ENCODE peak calls at places on chromosome 18, in four cellular contexts. Q, S, C and L are unnamed samples.
A peak's percentile ranks its signal among the peaks of the same experiment; 100 is the strongest.

GRCh38 chr18:48402953-48403352 is 6.2 kb downstream of the ZBTB7C start:
- DNase-seq in Q (no peak), S (no peak), C (no peak), L (no peak)

GRCh38 chr18:60838677-60839076 is 466.1 kb upstream of the MC4R start:
- DNase-seq in C (no peak), S (no peak), Q (no peak), L (no peak)

GRCh38 chr18:79988079-79988924 is at the start of gene TXNL4A:
- DNase-seq in Q (peak; percentile 88), S (peak; percentile 54), C (peak; percentile 69), L (no peak)

GRCh38 chr18:21241224-21242131 is 554 bp upstream of the GREB1L start:
- DNase-seq in Q (peak; percentile 10), S (no peak), C (no peak), L (no peak)

GRCh38 chr18:76134631-76135030 is 360.4 kb downstream of the ZNF516 start:
- DNase-seq in S (no peak), Q (no peak), C (no peak), L (no peak)

GRCh38 chr18:56489901-56490300 is 148.5 kb downstream of the TXNL1 start:
- DNase-seq in S (no peak), Q (no peak), C (no peak), L (no peak)

GRCh38 chr18:34834897-34835296 is 124.8 kb downstream of the DTNA start:
- DNase-seq in S (no peak), Q (no peak), C (no peak), L (no peak)

GRCh38 chr18:23519725-23520124 is 16.4 kb downstream of the RMC1 start:
- DNase-seq in C (no peak), Q (no peak), S (no peak), L (no peak)

GRCh38 chr18:22709288-22710060 is 223.7 kb upstream of the RBBP8 start:
- DNase-seq in S (no peak), Q (no peak), C (no peak), L (peak; percentile 62)

GRCh38 chr18:11654736-11655604 is 34.1 kb upstream of the GNAL start:
- DNase-seq in C (no peak), Q (peak; percentile 41), S (no peak), L (peak; percentile 87)

GRCh38 chr18:59006461-59007067 is 133.1 kb upstream of the SEC11C start:
- DNase-seq in Q (no peak), C (no peak), S (no peak), L (no peak)

GRCh38 chr18:21930177-21930576 is 189.6 kb downstream of the MIB1 start:
- DNase-seq in Q (no peak), S (no peak), C (no peak), L (no peak)

DNA sequence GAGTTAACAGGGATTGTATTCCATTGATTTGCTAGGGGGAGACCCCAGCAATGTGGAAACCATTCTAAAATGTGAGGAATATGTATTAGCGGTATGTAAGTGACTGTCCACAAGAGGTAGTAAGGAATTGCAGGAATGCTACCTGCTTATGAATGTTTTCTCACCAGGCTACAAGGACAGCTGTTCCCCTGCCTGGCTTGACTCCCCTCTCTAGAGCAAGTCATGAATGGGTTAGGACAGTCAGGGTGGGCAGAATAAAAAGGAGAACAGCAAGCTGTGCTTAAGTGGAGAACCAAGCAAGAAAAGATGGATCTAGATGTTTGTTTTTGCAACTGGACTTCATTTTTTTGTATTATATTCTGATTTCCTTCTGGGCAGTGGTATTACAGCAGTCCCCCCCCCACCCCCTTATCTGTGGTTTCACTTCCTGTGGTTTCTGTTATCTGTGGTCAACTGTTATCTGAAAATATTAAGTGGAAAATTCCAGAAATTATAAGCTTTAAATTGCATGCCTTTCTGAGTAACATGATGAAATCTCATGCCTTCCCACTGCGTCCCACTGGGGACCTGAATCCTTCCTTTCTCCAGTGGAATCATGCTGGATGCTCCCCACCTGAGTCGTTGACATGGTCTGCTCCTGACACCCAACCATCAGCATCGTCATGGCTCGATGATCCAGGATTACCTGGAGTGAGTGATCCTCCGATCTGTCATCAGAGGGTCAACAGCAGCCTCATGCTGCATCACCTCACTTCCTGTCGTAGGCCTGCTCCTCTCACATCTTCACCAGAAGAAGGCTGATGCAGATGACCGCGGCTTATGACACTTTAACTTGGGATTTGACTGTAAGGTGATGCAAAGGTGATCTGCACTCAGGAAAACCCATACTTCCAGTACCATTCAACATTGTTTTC is 52.2 kb downstream of the VAPA start:
- DNase-seq in S (no peak), Q (no peak), C (no peak), L (no peak)
- TF ChIP-seq EP300 in S (no peak), Q (no peak), C (no peak), L (no peak)

GRCh38 chr18:77701977-77702376 is 452.3 kb downstream of the GALR1 start:
- DNase-seq in C (no peak), Q (no peak), S (no peak), L (no peak)
- TF ChIP-seq CTCF in C (no peak), Q (no peak), S (no peak), L (no peak)

GRCh38 chr18:44759925-44760342 is 79.2 kb downstream of the SETBP1 start:
- DNase-seq in C (no peak), S (peak; percentile 48), Q (no peak), L (no peak)
- TF ChIP-seq POLR2AphosphoS5 in C (no peak), S (peak; percentile 28), Q (no peak), L (no peak)

DNA sequence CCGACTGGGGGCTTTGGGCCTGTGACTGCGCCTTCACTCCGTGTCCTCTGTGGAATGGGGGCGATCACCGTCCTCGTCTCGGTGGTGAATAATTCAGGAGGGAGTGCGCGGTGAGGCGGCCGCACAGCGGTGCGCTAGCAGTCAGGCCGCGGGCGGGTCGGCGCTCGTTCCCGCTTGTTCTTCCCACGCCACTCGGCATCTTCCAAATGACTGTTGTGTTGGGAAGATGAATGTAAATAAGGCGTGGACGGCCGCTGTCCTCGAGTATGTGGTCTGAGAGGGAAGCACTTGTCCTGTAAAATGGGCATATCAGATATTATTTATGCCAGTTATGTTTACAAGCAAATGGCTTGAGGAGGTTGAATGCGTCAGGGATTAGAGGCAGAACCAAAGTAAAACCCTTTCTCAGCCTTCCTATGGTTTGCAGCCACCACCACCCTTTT is 607 bp upstream of the VPS4B start:
- DNase-seq in Q (no peak), S (no peak), C (no peak), L (no peak)
- TF ChIP-seq EP300 in Q (no peak), S (no peak), C (no peak), L (no peak)

GRCh38 chr18:49447810-49448745 is 12.4 kb downstream of the DYM start:
- DNase-seq in S (no peak), C (peak; percentile 76), Q (peak; percentile 21), L (no peak)
- TF ChIP-seq CTCF in S (peak; percentile 39), C (peak; percentile 85), Q (peak; percentile 35), L (peak; percentile 38)

GRCh38 chr18:30810580-30810979 is 232.0 kb downstream of the DSC3 start:
- DNase-seq in C (no peak), S (no peak), Q (no peak), L (no peak)
- TF ChIP-seq POLR2AphosphoS5 in C (no peak), S (no peak), Q (no peak), L (no peak)

GRCh38 chr18:2529154-2529553 is 42.2 kb downstream of the METTL4 start:
- DNase-seq in C (peak; percentile 4), Q (no peak), S (no peak), L (no peak)
- TF ChIP-seq EP300 in C (no peak), Q (no peak), S (no peak), L (no peak)

GRCh38 chr18:54948350-54948837 is 10.9 kb downstream of the CCDC68 start:
- DNase-seq in S (no peak), Q (no peak), C (peak; percentile 88), L (no peak)

GRCh38 chr18:54947115-54947514 is 12.1 kb downstream of the CCDC68 start:
- DNase-seq in C (no peak), S (no peak), Q (peak; percentile 36), L (peak; percentile 57)

GRCh38 chr18:54949588-54949987 is 9.7 kb downstream of the CCDC68 start:
- DNase-seq in Q (no peak), S (no peak), C (no peak), L (peak; percentile 64)

GRCh38 chr18:54946149-54946581 is 13.1 kb downstream of the CCDC68 start:
- DNase-seq in S (peak; percentile 8), C (peak; percentile 93), Q (peak; percentile 83), L (peak; percentile 80)

GRCh38 chr18:54950221-54950620 is 9.0 kb downstream of the CCDC68 start:
- DNase-seq in C (peak; percentile 36), Q (no peak), S (no peak), L (peak; percentile 39)
- TF ChIP-seq CTCF in C (peak; percentile 69), Q (no peak), S (no peak), L (no peak)